ENCODE peak calls at places on chromosome 5, in five cellular contexts. U is brain microvascular endothelial cell, F is HCT116, D is AG04449, H is ovary. T is an unnamed sample.

GRCh38 chr5:175778951-175779475 is 92.4 kb upstream of the CPLX2 start:
- DNase-seq in D (no peak), U (peak; percentile 7), F (peak; percentile 15), H (peak; percentile 44), T (no peak)

GRCh38 chr5:1720396-1721110 is 79.1 kb downstream of the MRPL36 start:
- DNase-seq in D (no peak), H (no peak), F (no peak), U (no peak), T (peak; percentile 35)

GRCh38 chr5:34043099-34043876 is at the start of gene C1QTNF3:
- DNase-seq in F (no peak), H (peak; percentile 40), U (no peak), D (no peak), T (peak; percentile 23)

GRCh38 chr5:108078345-108078744 is 303.6 kb downstream of the FBXL17 start:
- DNase-seq in D (no peak), F (no peak), H (no peak), U (no peak), T (no peak)

GRCh38 chr5:88934401-88934800 is 51.4 kb upstream of the MEF2C start:
- DNase-seq in F (no peak), H (no peak), D (no peak), U (no peak), T (no peak)

GRCh38 chr5:133843911-133844310 is 124.5 kb downstream of the C5orf15 start:
- DNase-seq in F (no peak), H (no peak), U (no peak), D (no peak), T (no peak)

GRCh38 chr5:157160001-157160400 is 6.1 kb downstream of the GARIN3 start:
- DNase-seq in H (no peak), U (no peak), D (no peak), F (no peak), T (no peak)

GRCh38 chr5:137129906-137130680 is 369.0 kb downstream of the SPOCK1 start:
- DNase-seq in H (no peak), D (no peak), F (no peak), U (no peak), T (no peak)

GRCh38 chr5:14687023-14687665 is 22.6 kb downstream of the OTULIN start:
- DNase-seq in F (no peak), D (no peak), H (no peak), U (no peak), T (no peak)

GRCh38 chr5:57181151-57181550 is 7.3 kb downstream of the GPBP1 start:
- DNase-seq in D (no peak), F (no peak), H (no peak), U (no peak), T (no peak)

GRCh38 chr5:120538149-120538548 is 74.0 kb downstream of the PRR16 start:
- DNase-seq in D (no peak), F (no peak), U (peak; percentile 19), H (no peak), T (no peak)

GRCh38 chr5:121049971-121050370 is 585.9 kb downstream of the PRR16 start:
- DNase-seq in U (no peak), D (no peak), H (no peak), F (no peak), T (no peak)

GRCh38 chr5:111694183-111694582 is 62.8 kb downstream of the NREP start:
- DNase-seq in F (no peak), U (peak; percentile 11), D (no peak), H (no peak), T (no peak)

GRCh38 chr5:10030219-10030831 is 219.4 kb downstream of the ATPSCKMT start:
- DNase-seq in U (peak; percentile 53), H (no peak), D (no peak), F (peak; percentile 23), T (no peak)

GRCh38 chr5:66992547-66992946 is 204.1 kb downstream of the CD180 start:
- DNase-seq in F (no peak), U (no peak), H (no peak), D (no peak), T (no peak)

GRCh38 chr5:759111-759741 is 25.3 kb downstream of the ZDHHC11B start:
- DNase-seq in D (no peak), F (no peak), H (peak; percentile 60), U (no peak), T (peak; percentile 72)

GRCh38 chr5:177327539-177328522 is 16.1 kb upstream of the MXD3 start:
- DNase-seq in D (no peak), H (no peak), U (peak; percentile 51), F (no peak), T (no peak)

GRCh38 chr5:32444946-32445758 is 612 bp upstream of the ZFR start:
- DNase-seq in F (no peak), U (no peak), D (no peak), H (no peak), T (no peak)

GRCh38 chr5:85132269-85132668 is 747.6 kb upstream of the EDIL3 start:
- DNase-seq in H (no peak), D (peak; percentile 3), U (no peak), F (no peak), T (no peak)

GRCh38 chr5:80249876-80250275 is 6.0 kb downstream of the SERINC5 start:
- DNase-seq in F (no peak), U (no peak), D (no peak), H (no peak), T (no peak)

GRCh38 chr5:177357459-177358332 is at the start of gene RGS14:
- DNase-seq in D (no peak), U (peak; percentile 36), F (no peak), H (no peak), T (no peak)

GRCh38 chr5:128014578-128014977 is 69.0 kb upstream of the SLC12A2 start:
- DNase-seq in D (no peak), U (no peak), H (no peak), F (no peak), T (no peak)

GRCh38 chr5:73592546-73592945 is 27.0 kb downstream of the UTP15 start:
- DNase-seq in D (no peak), H (no peak), F (no peak), U (no peak), T (no peak)

GRCh38 chr5:31811210-31811609 is 172.3 kb downstream of the PDZD2 start:
- DNase-seq in U (peak; percentile 91), F (peak; percentile 48), H (no peak), D (peak; percentile 59), T (no peak)

GRCh38 chr5:35458824-35459207 is 158.8 kb upstream of the SPEF2 start:
- DNase-seq in U (no peak), D (no peak), H (no peak), F (no peak), T (no peak)

GRCh38 chr5:151745071-151745705 is 13.2 kb downstream of the ATOX1 start:
- DNase-seq in F (peak; percentile 98), H (no peak), U (peak; percentile 84), D (no peak), T (peak; percentile 83)

GRCh38 chr5:124596595-124597388 is 149.6 kb downstream of the ZNF608 start:
- DNase-seq in H (no peak), D (peak; percentile 87), U (peak; percentile 80), F (peak; percentile 51), T (no peak)

GRCh38 chr5:150604894-150605440 is 35.5 kb upstream of the SYNPO start:
- DNase-seq in F (no peak), H (no peak), D (no peak), U (no peak), T (no peak)

GRCh38 chr5:57276353-57276752 is 102.5 kb downstream of the GPBP1 start:
- DNase-seq in U (no peak), D (no peak), F (no peak), H (no peak), T (no peak)

GRCh38 chr5:2913306-2913705 is 161.8 kb upstream of the IRX2 start:
- DNase-seq in F (no peak), H (no peak), D (no peak), U (no peak), T (no peak)

GRCh38 chr5:172878585-172879433 is 44.8 kb downstream of the ERGIC1 start:
- DNase-seq in H (no peak), F (no peak), U (peak; percentile 83), D (no peak), T (peak; percentile 87)
- H3K4me3 ChIP-seq in H (no peak overlapping the region), F (no peak overlapping the region), U (no peak overlapping the region), D (peak overlapping the region; percentile 23), T (peak overlapping the region; percentile 27)

DNA sequence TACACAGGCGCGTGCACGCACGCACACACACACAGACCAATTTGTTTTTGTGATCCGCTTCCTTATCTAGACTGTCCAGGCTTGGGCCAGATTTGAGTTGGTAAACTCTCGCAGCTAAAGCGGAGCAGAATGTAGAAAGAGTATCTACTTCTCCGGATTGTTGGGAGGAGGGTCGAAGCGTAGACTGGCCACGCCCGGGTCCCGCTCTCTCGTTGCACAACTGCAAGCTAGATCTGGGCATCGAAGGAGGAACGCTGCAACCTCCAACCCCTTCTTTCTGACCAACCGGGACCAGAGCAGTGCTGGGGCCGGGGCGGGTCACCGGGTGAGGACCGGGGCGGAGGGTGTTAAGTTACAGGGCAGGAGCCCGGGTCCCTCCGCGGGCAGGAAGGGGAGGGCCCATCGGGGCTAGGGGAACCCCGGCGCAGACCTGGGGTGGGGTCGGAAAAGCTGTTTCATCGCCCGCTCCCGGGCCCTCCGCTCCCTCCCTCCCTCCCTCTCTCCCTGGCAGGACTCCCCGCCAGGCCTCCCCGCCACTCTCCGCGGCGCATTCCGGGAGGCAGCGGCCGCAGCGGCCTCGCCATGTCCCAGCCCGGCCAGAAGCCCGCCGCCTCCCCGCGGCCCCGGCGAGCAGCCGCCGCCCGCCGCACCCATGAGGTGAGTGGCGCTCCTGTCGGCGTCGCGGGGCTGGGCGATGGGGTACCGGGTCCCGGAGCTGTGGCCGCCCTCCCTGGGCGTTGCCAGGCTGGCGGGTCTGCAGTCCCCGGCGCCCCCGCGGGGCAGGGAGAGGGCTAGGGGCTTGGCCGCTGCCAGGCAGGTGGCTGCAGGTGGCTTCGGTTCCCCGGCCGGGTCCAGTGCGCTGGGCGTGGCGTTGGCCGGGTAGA is at the start of gene CAST:
- DNase-seq in H (peak; percentile 88), F (peak; percentile 87), D (peak; percentile 46), U (peak; percentile 76), T (peak; percentile 98)
- H3K4me3 ChIP-seq in H (peak within 1 kb of the TSS; percentile 97), F (peak within 1 kb of the TSS; percentile 87), D (peak within 1 kb of the TSS; percentile 83), U (peak within 1 kb of the TSS; percentile 84), T (peak within 1 kb of the TSS; percentile 100)

GRCh38 chr5:42564689-42565356 is 141.6 kb downstream of the GHR start:
- DNase-seq in F (no peak), H (no peak), D (no peak), U (no peak), T (no peak)

GRCh38 chr5:42569953-42570548 is 146.8 kb downstream of the GHR start:
- DNase-seq in U (no peak), D (no peak), F (no peak), H (no peak), T (no peak)

GRCh38 chr5:42570946-42571625 is 147.8 kb downstream of the GHR start:
- DNase-seq in D (no peak), F (no peak), H (no peak), U (no peak), T (no peak)

GRCh38 chr5:42569325-42569724 is 146.1 kb downstream of the GHR start:
- DNase-seq in D (no peak), U (no peak), F (no peak), H (no peak), T (no peak)

GRCh38 chr5:42566658-42567313 is 143.5 kb downstream of the GHR start:
- DNase-seq in D (peak; percentile 24), F (no peak), H (no peak), U (no peak), T (peak; percentile 29)
- H3K4me3 ChIP-seq in D (no peak overlapping the region), F (no peak overlapping the region), H (no peak overlapping the region), U (no peak overlapping the region), T (peak overlapping the region; percentile 31)

DNA sequence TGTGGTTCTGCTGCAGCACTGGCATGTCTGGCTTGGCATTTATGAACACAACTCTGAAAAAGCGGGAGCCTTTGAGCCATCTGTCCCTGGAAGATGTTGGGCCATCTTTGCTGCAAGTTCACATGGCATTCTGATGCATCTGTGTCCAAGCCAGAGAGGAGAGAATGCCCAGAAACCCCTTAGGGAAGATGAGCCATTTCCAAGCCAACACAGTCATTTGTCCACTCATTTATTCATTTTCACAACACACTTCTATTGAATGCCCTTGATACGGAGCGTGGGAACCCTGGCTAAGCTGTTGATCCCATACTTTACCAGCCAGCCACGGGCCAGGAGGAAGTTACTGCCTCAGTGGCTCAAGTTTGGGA is 71.3 kb downstream of the CFAP90 start:
- DNase-seq in F (no peak), D (no peak), U (no peak), H (no peak), T (no peak)
- H3K4me3 ChIP-seq in F (no peak overlapping the region), D (no peak overlapping the region), U (no peak overlapping the region), H (no peak overlapping the region), T (no peak overlapping the region)

T was measured in tibial artery.